ENCODE peak calls at places on chromosomes 5 and 9, in nine cellular contexts. Z is coronary artery, R is iPS DF 6.9, A is aorta, K is cardiac fibroblast, N is astrocyte of the spinal cord, I is pancreas, L is IMR-90, D is MM.1S. C is an unnamed sample.

GRCh38 chr9:132945186-132946130 is 1.0 kb upstream of the TSC1 start:
- DNase-seq in I (no peak), Z (no peak), D (no peak), R (no peak), K (no peak), N (no peak), L (no peak), A (no peak), C (no peak)

GRCh38 chr9:121278535-121279169 is 10.7 kb downstream of the GSN start:
- DNase-seq in D (peak; percentile 56), R (no peak), I (no peak), Z (peak; percentile 88), K (peak; percentile 96), A (no peak), L (peak; percentile 99), N (peak; percentile 99), C (peak; percentile 99)

GRCh38 chr5:43294226-43294625 is 19.0 kb downstream of the HMGCS1 start:
- DNase-seq in N (peak; percentile 49), A (no peak), I (no peak), K (peak; percentile 47), D (no peak), R (no peak), L (peak; percentile 66), Z (no peak), C (no peak)

GRCh38 chr9:107929439-107929838 is 439.9 kb upstream of the KLF4 start:
- DNase-seq in N (peak; percentile 31), I (peak; percentile 30), Z (no peak), A (no peak), L (peak; percentile 65), D (no peak), R (no peak), K (peak; percentile 69), C (peak; percentile 89)

GRCh38 chr5:172688735-172689572 is 47.9 kb downstream of the NEURL1B start:
- DNase-seq in A (peak; percentile 83), R (no peak), L (peak; percentile 11), Z (no peak), D (no peak), K (peak; percentile 44), I (peak; percentile 70), N (no peak), C (no peak)

GRCh38 chr5:111201705-111202104 is 22.5 kb upstream of the CAMK4 start:
- DNase-seq in Z (no peak), R (no peak), K (no peak), I (no peak), N (no peak), L (no peak), D (no peak), A (no peak), C (no peak)

GRCh38 chr9:70412678-70413426 is 1.6 kb downstream of the KLF9 start:
- DNase-seq in N (peak; percentile 79), K (peak; percentile 93), D (no peak), A (peak; percentile 95), L (peak; percentile 79), I (peak; percentile 89), Z (peak; percentile 94), R (no peak), C (no peak)

GRCh38 chr5:56480305-56481146 is 247.4 kb upstream of the ANKRD55 start:
- DNase-seq in R (no peak), N (peak; percentile 72), A (peak; percentile 86), K (peak; percentile 71), D (peak; percentile 65), L (peak; percentile 84), I (peak; percentile 60), Z (peak; percentile 79), C (peak; percentile 43)

GRCh38 chr9:91820126-91820750 is 129.8 kb downstream of the ROR2 start:
- DNase-seq in D (no peak), L (no peak), A (peak; percentile 28), N (no peak), Z (no peak), R (no peak), I (no peak), K (no peak), C (no peak)

GRCh38 chr9:3343671-3344070 is 182.1 kb downstream of the RFX3 start:
- DNase-seq in D (no peak), N (no peak), R (no peak), K (no peak), A (no peak), Z (no peak), L (no peak), I (no peak), C (no peak)

GRCh38 chr5:177319913-177320588 is 8.4 kb upstream of the MXD3 start:
- DNase-seq in K (no peak), D (no peak), Z (no peak), R (no peak), N (no peak), L (no peak), I (no peak), A (peak; percentile 55), C (no peak)

GRCh38 chr5:146710348-146710747 is 168.2 kb downstream of the PPP2R2B start:
- DNase-seq in D (no peak), L (no peak), Z (no peak), A (no peak), K (no peak), I (no peak), N (no peak), R (no peak), C (no peak)

GRCh38 chr9:109143881-109144562 is 23.0 kb downstream of the FRRS1L start:
- DNase-seq in A (no peak), Z (no peak), L (peak; percentile 13), I (no peak), K (peak; percentile 24), N (peak; percentile 14), D (peak; percentile 81), R (no peak), C (no peak)

GRCh38 chr5:123916331-123917121 is 404.5 kb downstream of the CSNK1G3 start:
- DNase-seq in L (peak; percentile 65), K (peak; percentile 41), A (no peak), N (peak; percentile 86), D (no peak), Z (no peak), R (no peak), I (no peak), C (peak; percentile 58)

GRCh38 chr5:173670130-173670591 is 53.7 kb upstream of the BOD1 start:
- DNase-seq in L (peak; percentile 29), R (peak; percentile 47), Z (no peak), K (peak; percentile 53), N (peak; percentile 29), A (no peak), I (no peak), D (no peak), C (peak; percentile 2)

GRCh38 chr5:96655506-96655905 is 6.7 kb upstream of the CAST start:
- DNase-seq in R (no peak), K (no peak), D (no peak), L (peak; percentile 42), N (peak; percentile 43), I (no peak), A (no peak), Z (no peak), C (no peak)

GRCh38 chr5:96855041-96855872 is 21.0 kb upstream of the ERAP2 start:
- DNase-seq in Z (no peak), K (peak; percentile 76), D (no peak), R (no peak), I (no peak), A (no peak), N (peak; percentile 50), L (peak; percentile 84), C (peak; percentile 77)

GRCh38 chr9:114538241-114538640 is 33.0 kb upstream of the WHRN start:
- DNase-seq in Z (no peak), A (no peak), D (peak; percentile 85), N (no peak), K (no peak), L (no peak), I (no peak), R (peak; percentile 57), C (no peak)

GRCh38 chr5:66701244-66701643 is 105.1 kb downstream of the MAST4 start:
- DNase-seq in R (no peak), K (no peak), Z (no peak), L (no peak), I (no peak), D (peak; percentile 84), A (no peak), N (no peak), C (no peak)
- H3K4me3 ChIP-seq in R (no peak overlapping the region), K (no peak overlapping the region), Z (no peak overlapping the region), L (no peak overlapping the region), I (no peak overlapping the region), D (no peak overlapping the region), A (no peak overlapping the region), N (no peak overlapping the region), C (no peak overlapping the region)

GRCh38 chr5:132826424-132827082 is 3.9 kb downstream of the SHROOM1 start:
- DNase-seq in R (no peak), N (no peak), Z (no peak), A (no peak), I (no peak), D (no peak), K (no peak), L (no peak), C (no peak)

GRCh38 chr5:132825165-132825823 is 5.2 kb downstream of the SHROOM1 start:
- DNase-seq in R (no peak), D (no peak), I (no peak), A (no peak), N (no peak), K (no peak), Z (no peak), L (no peak), C (no peak)

GRCh38 chr5:132824426-132824825 is 6.0 kb downstream of the SHROOM1 start:
- DNase-seq in D (no peak), Z (no peak), R (no peak), N (no peak), K (no peak), I (no peak), A (no peak), L (no peak), C (no peak)

GRCh38 chr5:132827943-132828673 is 2.3 kb downstream of the SHROOM1 start:
- DNase-seq in R (no peak), D (no peak), A (no peak), Z (no peak), K (no peak), I (no peak), N (no peak), L (no peak), C (no peak)

GRCh38 chr5:132825824-132826391 is 4.5 kb downstream of the SHROOM1 start:
- DNase-seq in K (no peak), D (no peak), A (no peak), N (no peak), L (no peak), Z (no peak), I (no peak), R (no peak), C (no peak)
- H3K4me3 ChIP-seq in K (no peak overlapping the region), D (no peak overlapping the region), A (no peak overlapping the region), N (no peak overlapping the region), L (no peak overlapping the region), Z (peak overlapping the region; percentile 59), I (no peak overlapping the region), R (peak overlapping the region; percentile 25), C (no peak overlapping the region)

DNA sequence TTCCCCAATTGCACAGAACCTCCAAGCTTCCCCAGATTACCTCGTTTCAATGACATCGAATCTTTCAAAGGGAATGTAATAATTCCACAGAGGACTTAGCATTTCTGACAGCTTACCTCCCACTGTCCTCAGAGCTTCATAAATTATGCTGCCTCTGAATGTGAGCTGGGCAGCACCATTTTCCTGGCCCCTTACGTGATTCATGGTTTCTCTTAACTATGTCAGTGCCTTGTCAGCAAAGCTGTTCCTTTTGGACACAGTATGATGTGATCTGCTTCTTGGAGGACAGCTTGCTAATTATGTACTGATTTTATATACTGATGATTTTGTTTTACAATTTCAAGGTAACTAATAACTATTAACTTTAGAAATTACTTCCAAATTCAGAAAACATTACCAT is 27.7 kb upstream of the SSBP2 start:
- DNase-seq in Z (no peak), N (peak; percentile 51), I (no peak), D (peak; percentile 34), R (no peak), L (peak; percentile 48), A (no peak), K (peak; percentile 43), C (peak; percentile 68)
- H3K4me3 ChIP-seq in Z (peak overlapping the region; percentile 57), N (no peak overlapping the region), I (peak overlapping the region; percentile 22), D (peak overlapping the region; percentile 54), R (no peak overlapping the region), L (no peak overlapping the region), A (peak overlapping the region; percentile 47), K (no peak overlapping the region), C (no peak overlapping the region)

GRCh38 chr9:22342489-22343217 is 104.0 kb upstream of the DMRTA1 start:
- DNase-seq in K (peak; percentile 7), L (peak; percentile 20), A (no peak), R (no peak), N (peak; percentile 89), Z (no peak), I (no peak), D (no peak), C (peak; percentile 53)
- H3K4me3 ChIP-seq in K (no peak overlapping the region), L (no peak overlapping the region), A (no peak overlapping the region), R (no peak overlapping the region), N (no peak overlapping the region), Z (no peak overlapping the region), I (no peak overlapping the region), D (no peak overlapping the region), C (no peak overlapping the region)

C was measured in skeletal muscle cell.